ENCODE peak calls at places on chromosomes 12 and 14, in six cellular contexts. One of them, this sample, is unnamed.

GRCh38 chr14:62126885-62127478 is 364.8 kb downstream of the SNAPC1 start:
- DNase-seq in occipital lobe: no peak
- DNase-seq in fibroblast of lung: peak
- DNase-seq in HFF-Myc: peak
- DNase-seq in AG10803: peak
- DNase-seq in mucosa of descending colon: no peak
- DNase-seq in this sample: no peak

GRCh38 chr12:92973614-92974013 is 44.5 kb upstream of the EEA1 start:
- DNase-seq in fibroblast of lung: peak
- DNase-seq in occipital lobe: no peak
- DNase-seq in AG10803: peak
- DNase-seq in HFF-Myc: no peak
- DNase-seq in mucosa of descending colon: no peak
- DNase-seq in this sample: no peak

GRCh38 chr12:45745861-45746277 is 16.4 kb downstream of the ARID2 start:
- DNase-seq in fibroblast of lung: peak
- DNase-seq in AG10803: peak
- DNase-seq in mucosa of descending colon: no peak
- DNase-seq in occipital lobe: no peak
- DNase-seq in HFF-Myc: no peak
- DNase-seq in this sample: no peak

GRCh38 chr14:68178282-68178681 is 358.7 kb downstream of the RAD51B start:
- DNase-seq in occipital lobe: no peak
- DNase-seq in mucosa of descending colon: no peak
- DNase-seq in AG10803: no peak
- DNase-seq in HFF-Myc: no peak
- DNase-seq in fibroblast of lung: no peak
- DNase-seq in this sample: no peak

GRCh38 chr14:53356361-53357150 is 203.4 kb upstream of the DDHD1 start:
- DNase-seq in fibroblast of lung: peak
- DNase-seq in AG10803: no peak
- DNase-seq in occipital lobe: no peak
- DNase-seq in mucosa of descending colon: no peak
- DNase-seq in HFF-Myc: no peak
- DNase-seq in this sample: no peak

GRCh38 chr14:105505101-105505500 is 14.1 kb downstream of the TEDC1 start:
- DNase-seq in occipital lobe: no peak
- DNase-seq in AG10803: no peak
- DNase-seq in HFF-Myc: no peak
- DNase-seq in fibroblast of lung: no peak
- DNase-seq in mucosa of descending colon: peak
- DNase-seq in this sample: no peak

GRCh38 chr14:38255408-38255672 is 553 bp downstream of the CLEC14A start:
- DNase-seq in AG10803: no peak
- DNase-seq in occipital lobe: no peak
- DNase-seq in mucosa of descending colon: no peak
- DNase-seq in fibroblast of lung: peak
- DNase-seq in HFF-Myc: no peak
- DNase-seq in this sample: no peak

GRCh38 chr12:131943876-131944275 is 5.9 kb upstream of the EP400 start:
- DNase-seq in AG10803: no peak
- DNase-seq in mucosa of descending colon: no peak
- DNase-seq in fibroblast of lung: no peak
- DNase-seq in HFF-Myc: no peak
- DNase-seq in occipital lobe: no peak
- DNase-seq in this sample: no peak

GRCh38 chr12:26633591-26634210 is 199.3 kb downstream of the ITPR2 start:
- DNase-seq in mucosa of descending colon: no peak
- DNase-seq in occipital lobe: no peak
- DNase-seq in AG10803: peak
- DNase-seq in fibroblast of lung: peak
- DNase-seq in HFF-Myc: peak
- DNase-seq in this sample: no peak

GRCh38 chr14:64704743-64705405 is 650 bp downstream of the PLEKHG3 start:
- DNase-seq in AG10803: peak
- DNase-seq in mucosa of descending colon: peak
- DNase-seq in fibroblast of lung: no peak
- DNase-seq in occipital lobe: no peak
- DNase-seq in HFF-Myc: no peak
- DNase-seq in this sample: no peak

GRCh38 chr12:4874671-4875070 is 35.0 kb upstream of the KCNA1 start:
- DNase-seq in mucosa of descending colon: no peak
- DNase-seq in occipital lobe: no peak
- DNase-seq in fibroblast of lung: no peak
- DNase-seq in HFF-Myc: no peak
- DNase-seq in AG10803: no peak
- DNase-seq in this sample: no peak

GRCh38 chr14:57533214-57533613 is 39.6 kb upstream of the CCDC198 start:
- DNase-seq in mucosa of descending colon: no peak
- DNase-seq in AG10803: peak
- DNase-seq in fibroblast of lung: peak
- DNase-seq in occipital lobe: no peak
- DNase-seq in HFF-Myc: no peak
- DNase-seq in this sample: no peak

GRCh38 chr12:122747224-122748175 is 5.1 kb upstream of the DENR start:
- DNase-seq in occipital lobe: no peak
- DNase-seq in HFF-Myc: no peak
- DNase-seq in mucosa of descending colon: no peak
- DNase-seq in AG10803: no peak
- DNase-seq in fibroblast of lung: no peak
- DNase-seq in this sample: no peak

GRCh38 chr12:6828671-6829531 is 694 bp downstream of the P3H3 start:
- DNase-seq in occipital lobe: no peak
- DNase-seq in AG10803: peak
- DNase-seq in fibroblast of lung: peak
- DNase-seq in mucosa of descending colon: peak
- DNase-seq in HFF-Myc: no peak
- DNase-seq in this sample: no peak

GRCh38 chr14:99254391-99255009 is 17.5 kb downstream of the BCL11B start:
- DNase-seq in fibroblast of lung: no peak
- DNase-seq in AG10803: no peak
- DNase-seq in mucosa of descending colon: no peak
- DNase-seq in occipital lobe: no peak
- DNase-seq in HFF-Myc: no peak
- DNase-seq in this sample: no peak

GRCh38 chr12:114848661-114849060 is 164.7 kb upstream of the TBX3 start:
- DNase-seq in AG10803: peak
- DNase-seq in fibroblast of lung: peak
- DNase-seq in mucosa of descending colon: no peak
- DNase-seq in HFF-Myc: no peak
- DNase-seq in occipital lobe: no peak
- DNase-seq in this sample: no peak

GRCh38 chr14:95353664-95354063 is 34.0 kb upstream of the CLMN start:
- DNase-seq in mucosa of descending colon: no peak
- DNase-seq in fibroblast of lung: no peak
- DNase-seq in HFF-Myc: no peak
- DNase-seq in occipital lobe: no peak
- DNase-seq in AG10803: no peak
- DNase-seq in this sample: no peak

GRCh38 chr12:128796439-128797118 is 27.2 kb downstream of the SLC15A4 start:
- DNase-seq in HFF-Myc: no peak
- DNase-seq in AG10803: no peak
- DNase-seq in occipital lobe: no peak
- DNase-seq in fibroblast of lung: no peak
- DNase-seq in mucosa of descending colon: no peak
- DNase-seq in this sample: peak

GRCh38 chr14:104150201-104151027 is 12.0 kb downstream of the KIF26A start:
- DNase-seq in occipital lobe: no peak
- DNase-seq in mucosa of descending colon: no peak
- DNase-seq in HFF-Myc: peak
- DNase-seq in AG10803: peak
- DNase-seq in fibroblast of lung: peak
- DNase-seq in this sample: no peak

This sample was measured in gastrocnemius medialis.